ENCODE peak calls at places on chromosome 19, in nine cellular contexts. B is NCI-H2171 treated with DMSO at 0.1 percent for 48 hours; O is head of caudate nucleus; A is activated naive CD4-positive, alpha-beta T cell treated with anti-CD3 and anti-CD28 coated beads for 36 hours; P is AML-193; G is activated CD8-positive, alpha-beta T cell treated with anti-CD3 and anti-CD28 coated beads, Interleukin-2, amount 10 ng/mL, durations not matched to agents 7 days and 5 days; M is hypothalamus; C is psoas muscle; X is activated naive CD8-positive, alpha-beta T cell treated with anti-CD3 and anti-CD28 coated beads, Interleukin-2, amount 10 ng/mL, durations not matched to agents 7 days and 5 days. Z is an unnamed sample.

GRCh38 chr19:10501971-10502523 is 1.1 kb downstream of the KEAP1 start:
- DNase-seq in B (peak), O (peak), A (peak), P (peak), G (peak), M (peak), C (peak), X (no peak), Z (peak)

GRCh38 chr19:2089001-2089711 is 7.0 kb downstream of the MOB3A start:
- DNase-seq in B (no peak), O (no peak), A (no peak), P (no peak), G (peak), M (no peak), C (no peak), X (no peak), Z (no peak)

GRCh38 chr19:39506944-39507714 is 7.8 kb upstream of the SELENOV start:
- DNase-seq in B (peak), O (peak), A (peak), P (no peak), G (peak), M (no peak), C (no peak), X (peak), Z (no peak)

GRCh38 chr19:54162241-54162805 is 2.8 kb upstream of the LENG1 start:
- DNase-seq in B (no peak), O (peak), A (peak), P (peak), G (peak), M (peak), C (peak), X (peak), Z (peak)

GRCh38 chr19:38944981-38945506 is 14.3 kb downstream of the MRPS12 start:
- DNase-seq in B (no peak), O (no peak), A (no peak), P (no peak), G (no peak), M (no peak), C (no peak), X (no peak), Z (peak)

GRCh38 chr19:9917322-9917721 is 19.0 kb downstream of the OLFM2 start:
- DNase-seq in B (peak), O (no peak), A (no peak), P (peak), G (peak), M (no peak), C (no peak), X (no peak), Z (no peak)

GRCh38 chr19:5149930-5150329 is 181.0 kb downstream of the KDM4B start:
- DNase-seq in B (no peak), O (no peak), A (no peak), P (no peak), G (no peak), M (no peak), C (no peak), X (no peak), Z (no peak)

GRCh38 chr19:31214086-31214485 is 135.2 kb downstream of the TSHZ3 start:
- DNase-seq in B (no peak), O (no peak), A (peak), P (peak), G (peak), M (no peak), C (peak), X (peak), Z (peak)

GRCh38 chr19:35168261-35168660 is 13.7 kb downstream of the FXYD5 start:
- DNase-seq in B (no peak), O (no peak), A (no peak), P (no peak), G (no peak), M (no peak), C (no peak), X (no peak), Z (no peak)

GRCh38 chr19:50739132-50739746 is 16.1 kb downstream of the CLEC11A start:
- DNase-seq in B (no peak), O (no peak), A (no peak), P (no peak), G (no peak), M (no peak), C (no peak), X (no peak), Z (no peak)

GRCh38 chr19:44740351-44740824 is 8.1 kb upstream of the BCL3 start:
- DNase-seq in B (no peak), O (no peak), A (no peak), P (no peak), G (no peak), M (no peak), C (no peak), X (no peak), Z (no peak)

GRCh38 chr19:290539-291521 is at the start of gene PLPP2:
- DNase-seq in B (no peak), O (peak), A (peak), P (no peak), G (no peak), M (peak), C (no peak), X (no peak), Z (peak)

GRCh38 chr19:3990815-3991117 is 5.5 kb upstream of the EEF2 start:
- DNase-seq in B (no peak), O (no peak), A (no peak), P (no peak), G (no peak), M (no peak), C (no peak), X (no peak), Z (no peak)

GRCh38 chr19:32457540-32457939 is 52.0 kb downstream of the DPY19L3 start:
- DNase-seq in B (no peak), O (no peak), A (no peak), P (no peak), G (no peak), M (no peak), C (no peak), X (no peak), Z (no peak)

GRCh38 chr19:14091885-14092462 is 1.4 kb upstream of the SAMD1 start:
- DNase-seq in B (peak), O (no peak), A (no peak), P (no peak), G (peak), M (no peak), C (no peak), X (no peak), Z (no peak)

GRCh38 chr19:4910594-4911273 is 1.4 kb downstream of the UHRF1 start:
- DNase-seq in B (no peak), O (peak), A (peak), P (peak), G (peak), M (no peak), C (peak), X (peak), Z (no peak)

Z was measured in aorta.